ENCODE peak calls at places on chromosome 1, in six cellular contexts. One of them, this sample, is unnamed.

GRCh38 chr1:12618661-12619395 is 818 bp upstream of the DHRS3 start:
- DNase-seq in body of pancreas: peak; percentile 67
- DNase-seq in PC-9: peak; percentile 79
- DNase-seq in pancreas: peak; percentile 69
- DNase-seq in right atrium auricular region: peak; percentile 90
- DNase-seq in IMR-90: peak; percentile 83
- DNase-seq in this sample: peak; percentile 60

GRCh38 chr1:119674835-119675289 is 26.8 kb upstream of the ZNF697 start:
- DNase-seq in body of pancreas: peak; percentile 31
- DNase-seq in PC-9: peak; percentile 59
- DNase-seq in pancreas: peak; percentile 79
- DNase-seq in right atrium auricular region: no peak
- DNase-seq in IMR-90: peak; percentile 11
- DNase-seq in this sample: no peak

GRCh38 chr1:67834246-67834877 is 1.1 kb upstream of the GNG12 start:
- DNase-seq in body of pancreas: no peak
- DNase-seq in PC-9: no peak
- DNase-seq in pancreas: no peak
- DNase-seq in right atrium auricular region: no peak
- DNase-seq in IMR-90: no peak
- DNase-seq in this sample: no peak

GRCh38 chr1:93324486-93325464 is 20.9 kb upstream of the DR1 start:
- DNase-seq in body of pancreas: no peak
- DNase-seq in PC-9: no peak
- DNase-seq in pancreas: no peak
- DNase-seq in right atrium auricular region: no peak
- DNase-seq in IMR-90: peak; percentile 81
- DNase-seq in this sample: no peak

GRCh38 chr1:156213644-156213966 is 798 bp downstream of the PMF1 start:
- DNase-seq in body of pancreas: no peak
- DNase-seq in PC-9: no peak
- DNase-seq in pancreas: no peak
- DNase-seq in right atrium auricular region: no peak
- DNase-seq in IMR-90: no peak
- DNase-seq in this sample: no peak

GRCh38 chr1:229048221-229048620 is 222.7 kb upstream of the RAB4A start:
- DNase-seq in body of pancreas: no peak
- DNase-seq in PC-9: no peak
- DNase-seq in pancreas: no peak
- DNase-seq in right atrium auricular region: peak; percentile 53
- DNase-seq in IMR-90: no peak
- DNase-seq in this sample: no peak

GRCh38 chr1:15757575-15758401 is 807 bp upstream of the FBLIM1 start:
- DNase-seq in body of pancreas: no peak
- DNase-seq in PC-9: peak; percentile 33
- DNase-seq in pancreas: no peak
- DNase-seq in right atrium auricular region: no peak
- DNase-seq in IMR-90: peak; percentile 12
- DNase-seq in this sample: no peak

GRCh38 chr1:232952514-232953175 is 2.2 kb downstream of the NTPCR start:
- DNase-seq in body of pancreas: peak; percentile 46
- DNase-seq in PC-9: peak; percentile 23
- DNase-seq in pancreas: peak; percentile 49
- DNase-seq in right atrium auricular region: no peak
- DNase-seq in IMR-90: peak; percentile 56
- DNase-seq in this sample: no peak

GRCh38 chr1:192477630-192478029 is 97.9 kb upstream of the RGS1 start:
- DNase-seq in body of pancreas: no peak
- DNase-seq in PC-9: no peak
- DNase-seq in pancreas: no peak
- DNase-seq in right atrium auricular region: no peak
- DNase-seq in IMR-90: peak; percentile 63
- DNase-seq in this sample: no peak

GRCh38 chr1:119469741-119470140 is 37.3 kb upstream of the HSD3B1 start:
- DNase-seq in body of pancreas: no peak
- DNase-seq in PC-9: no peak
- DNase-seq in pancreas: no peak
- DNase-seq in right atrium auricular region: no peak
- DNase-seq in IMR-90: no peak
- DNase-seq in this sample: no peak

GRCh38 chr1:225470691-225471452 is 43.0 kb upstream of the LBR start:
- DNase-seq in body of pancreas: peak; percentile 9
- DNase-seq in PC-9: no peak
- DNase-seq in pancreas: peak; percentile 4
- DNase-seq in right atrium auricular region: peak; percentile 53
- DNase-seq in IMR-90: no peak
- DNase-seq in this sample: no peak

GRCh38 chr1:17588048-17588781 is 48.7 kb downstream of the ARHGEF10L start:
- DNase-seq in body of pancreas: peak; percentile 81
- DNase-seq in PC-9: peak; percentile 80
- DNase-seq in pancreas: peak; percentile 87
- DNase-seq in right atrium auricular region: no peak
- DNase-seq in IMR-90: peak; percentile 5
- DNase-seq in this sample: no peak

GRCh38 chr1:244214009-244214967 is 163.2 kb downstream of the ZBTB18 start:
- DNase-seq in body of pancreas: no peak
- DNase-seq in PC-9: peak; percentile 81
- DNase-seq in pancreas: no peak
- DNase-seq in right atrium auricular region: no peak
- DNase-seq in IMR-90: peak; percentile 98
- DNase-seq in this sample: no peak

GRCh38 chr1:214234635-214235025 is 46.3 kb upstream of the SMYD2 start:
- DNase-seq in body of pancreas: no peak
- DNase-seq in PC-9: no peak
- DNase-seq in pancreas: no peak
- DNase-seq in right atrium auricular region: no peak
- DNase-seq in IMR-90: peak; percentile 25
- DNase-seq in this sample: no peak

GRCh38 chr1:3611170-3612019 is at the start of gene MEGF6:
- DNase-seq in body of pancreas: peak; percentile 49
- DNase-seq in PC-9: peak; percentile 71
- DNase-seq in pancreas: no peak
- DNase-seq in right atrium auricular region: peak; percentile 64
- DNase-seq in IMR-90: peak; percentile 8
- DNase-seq in this sample: peak; percentile 37

GRCh38 chr1:193462629-193463320 is 276.4 kb upstream of the B3GALT2 start:
- DNase-seq in body of pancreas: no peak
- DNase-seq in PC-9: peak; percentile 3
- DNase-seq in pancreas: no peak
- DNase-seq in right atrium auricular region: no peak
- DNase-seq in IMR-90: peak; percentile 21
- DNase-seq in this sample: no peak

GRCh38 chr1:220239213-220239612 is 33.0 kb downstream of the RAB3GAP2 start:
- DNase-seq in body of pancreas: no peak
- DNase-seq in PC-9: no peak
- DNase-seq in pancreas: no peak
- DNase-seq in right atrium auricular region: no peak
- DNase-seq in IMR-90: no peak
- DNase-seq in this sample: no peak

GRCh38 chr1:5519366-5520135 is 472.7 kb downstream of the NPHP4 start:
- DNase-seq in body of pancreas: no peak
- DNase-seq in PC-9: no peak
- DNase-seq in pancreas: no peak
- DNase-seq in right atrium auricular region: no peak
- DNase-seq in IMR-90: no peak
- DNase-seq in this sample: no peak

GRCh38 chr1:20446796-20447195 is 39.2 kb downstream of the CAMK2N1 start:
- DNase-seq in body of pancreas: no peak
- DNase-seq in PC-9: no peak
- DNase-seq in pancreas: no peak
- DNase-seq in right atrium auricular region: no peak
- DNase-seq in IMR-90: peak; percentile 66
- DNase-seq in this sample: no peak

GRCh38 chr1:101520302-101520701 is 283.5 kb downstream of the S1PR1 start:
- DNase-seq in body of pancreas: peak; percentile 13
- DNase-seq in PC-9: peak; percentile 2
- DNase-seq in pancreas: no peak
- DNase-seq in right atrium auricular region: no peak
- DNase-seq in IMR-90: peak; percentile 26
- DNase-seq in this sample: no peak

GRCh38 chr1:67019600-67020136 is 34.3 kb downstream of the SLC35D1 start:
- DNase-seq in body of pancreas: no peak
- DNase-seq in PC-9: no peak
- DNase-seq in pancreas: no peak
- DNase-seq in right atrium auricular region: no peak
- DNase-seq in IMR-90: peak; percentile 81
- DNase-seq in this sample: no peak

GRCh38 chr1:32701951-32702598 is 495 bp downstream of the SYNC start:
- DNase-seq in body of pancreas: no peak
- DNase-seq in PC-9: no peak
- DNase-seq in pancreas: no peak
- DNase-seq in right atrium auricular region: no peak
- DNase-seq in IMR-90: peak; percentile 33
- DNase-seq in this sample: no peak

GRCh38 chr1:116671835-116672234 is 4.3 kb upstream of the IGSF3 start:
- DNase-seq in body of pancreas: no peak
- DNase-seq in PC-9: no peak
- DNase-seq in pancreas: no peak
- DNase-seq in right atrium auricular region: no peak
- DNase-seq in IMR-90: no peak
- DNase-seq in this sample: no peak

GRCh38 chr1:59917026-59917784 is 9.4 kb downstream of the CYP2J2 start:
- DNase-seq in body of pancreas: no peak
- DNase-seq in PC-9: no peak
- DNase-seq in pancreas: no peak
- DNase-seq in right atrium auricular region: no peak
- DNase-seq in IMR-90: no peak
- DNase-seq in this sample: no peak

GRCh38 chr1:46466477-46467182 is 23.0 kb upstream of the DMBX1 start:
- DNase-seq in body of pancreas: peak; percentile 33
- DNase-seq in PC-9: no peak
- DNase-seq in pancreas: no peak
- DNase-seq in right atrium auricular region: no peak
- DNase-seq in IMR-90: no peak
- DNase-seq in this sample: no peak

GRCh38 chr1:246647513-246647912 is 76.7 kb upstream of the SCCPDH start:
- DNase-seq in body of pancreas: no peak
- DNase-seq in PC-9: no peak
- DNase-seq in pancreas: no peak
- DNase-seq in right atrium auricular region: no peak
- DNase-seq in IMR-90: peak; percentile 60
- DNase-seq in this sample: no peak

DNA sequence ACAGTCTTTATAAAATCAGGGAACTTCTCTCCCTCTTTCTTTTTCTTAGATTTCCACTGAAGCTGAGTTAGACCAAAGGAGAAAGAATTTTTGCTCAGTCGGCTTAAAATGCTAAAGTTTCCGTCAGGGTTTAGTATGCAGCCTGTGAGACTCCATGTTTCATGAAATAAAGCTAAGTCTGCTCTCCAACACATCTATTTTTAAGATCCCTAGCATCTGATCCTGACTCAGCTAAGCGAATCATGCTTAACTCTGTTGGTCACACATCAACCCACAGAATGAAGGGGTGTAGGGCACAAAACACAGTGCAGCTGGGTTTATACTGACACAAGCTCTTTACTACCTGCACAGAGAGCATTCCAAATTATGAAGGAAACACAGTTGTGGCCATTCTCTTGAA is 102.4 kb upstream of the ZNF281 start:
- DNase-seq in body of pancreas: no peak
- DNase-seq in PC-9: no peak
- DNase-seq in pancreas: no peak
- DNase-seq in right atrium auricular region: no peak
- DNase-seq in IMR-90: peak; percentile 95
- DNase-seq in this sample: no peak
- H3K27ac ChIP-seq in body of pancreas: no peak overlapping the region
- H3K27ac ChIP-seq in PC-9: no peak overlapping the region
- H3K27ac ChIP-seq in pancreas: no peak overlapping the region
- H3K27ac ChIP-seq in right atrium auricular region: no peak overlapping the region
- H3K27ac ChIP-seq in IMR-90: peak overlapping the region; percentile 16
- H3K27ac ChIP-seq in this sample: no peak overlapping the region

DNA sequence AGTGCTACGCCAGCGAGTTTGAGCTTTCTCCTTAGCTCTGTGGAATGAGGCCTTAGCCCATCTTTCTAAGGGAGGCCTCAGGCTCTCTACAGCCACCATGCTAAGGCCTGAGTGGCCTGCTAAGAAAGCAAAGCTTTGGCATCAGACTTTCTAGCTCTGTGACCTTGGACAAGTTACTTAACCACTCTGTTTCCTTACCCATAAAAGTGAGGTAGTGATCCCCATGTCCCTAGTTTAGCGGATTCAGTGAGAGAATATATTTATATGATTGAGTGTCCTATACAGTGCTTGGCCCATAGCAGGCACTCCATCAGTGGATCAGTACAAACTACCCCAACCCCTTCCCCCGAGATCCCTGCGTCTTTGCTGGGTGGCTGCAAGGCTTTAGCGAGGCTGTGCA is 4.0 kb downstream of the POGK start:
- DNase-seq in body of pancreas: no peak
- DNase-seq in PC-9: no peak
- DNase-seq in pancreas: no peak
- DNase-seq in right atrium auricular region: no peak
- DNase-seq in IMR-90: no peak
- DNase-seq in this sample: no peak
- H3K27ac ChIP-seq in body of pancreas: peak overlapping the region; percentile 31
- H3K27ac ChIP-seq in PC-9: no peak overlapping the region
- H3K27ac ChIP-seq in pancreas: no peak overlapping the region
- H3K27ac ChIP-seq in right atrium auricular region: peak overlapping the region; percentile 71
- H3K27ac ChIP-seq in IMR-90: no peak overlapping the region
- H3K27ac ChIP-seq in this sample: no peak overlapping the region

DNA sequence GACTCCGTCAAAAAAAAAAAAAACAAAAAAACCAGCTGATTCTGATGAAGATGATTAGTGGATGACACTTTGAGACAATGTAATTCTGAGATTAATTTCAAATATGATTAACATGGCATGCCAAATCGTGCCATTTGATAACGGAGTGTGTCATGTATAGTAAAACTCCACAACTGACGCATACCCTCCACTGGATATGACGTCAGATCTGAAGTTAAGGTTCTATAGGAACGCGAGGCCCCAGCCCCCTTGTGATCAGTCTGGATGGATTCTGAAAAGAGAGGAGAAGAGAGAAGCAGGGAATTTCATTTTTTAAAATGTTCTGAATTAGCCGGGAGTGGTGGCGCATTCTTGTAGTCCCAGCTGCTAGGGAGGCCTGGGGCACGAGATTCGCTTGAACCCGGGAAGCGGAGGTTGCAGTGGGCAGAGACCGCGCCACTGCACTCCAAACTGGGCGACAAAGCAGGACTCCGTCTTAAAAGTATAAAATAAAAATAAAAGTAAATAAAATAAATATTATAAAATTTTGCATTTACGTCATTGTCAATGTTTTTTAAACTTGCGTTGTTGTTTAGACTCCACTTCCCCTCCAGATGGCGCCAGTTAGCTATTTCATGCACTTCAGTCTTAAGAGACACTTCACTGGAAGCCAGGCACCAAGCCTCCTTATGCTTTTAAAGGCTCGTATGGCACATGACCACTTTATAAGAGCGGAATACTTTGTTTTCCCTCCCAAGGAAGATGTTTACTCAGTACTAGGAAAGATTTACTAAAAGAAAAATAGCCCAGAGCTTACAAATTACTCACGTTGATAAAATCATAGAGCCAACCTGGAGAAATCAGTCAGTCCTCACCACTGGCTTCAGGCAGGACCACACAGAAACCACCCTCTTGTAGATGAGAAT is 65.5 kb downstream of the UBE2U start:
- DNase-seq in body of pancreas: peak; percentile 81
- DNase-seq in PC-9: peak; percentile 63
- DNase-seq in pancreas: peak; percentile 74
- DNase-seq in right atrium auricular region: peak; percentile 71
- DNase-seq in IMR-90: peak; percentile 85
- DNase-seq in this sample: peak; percentile 6
- H3K27ac ChIP-seq in body of pancreas: no peak overlapping the region
- H3K27ac ChIP-seq in PC-9: no peak overlapping the region
- H3K27ac ChIP-seq in pancreas: no peak overlapping the region
- H3K27ac ChIP-seq in right atrium auricular region: no peak overlapping the region
- H3K27ac ChIP-seq in IMR-90: no peak overlapping the region
- H3K27ac ChIP-seq in this sample: no peak overlapping the region

GRCh38 chr1:178724386-178724733 is 684 bp upstream of the RALGPS2 start:
- DNase-seq in body of pancreas: no peak
- DNase-seq in PC-9: no peak
- DNase-seq in pancreas: no peak
- DNase-seq in right atrium auricular region: no peak
- DNase-seq in IMR-90: no peak
- DNase-seq in this sample: no peak
- H3K27ac ChIP-seq in body of pancreas: peak overlapping the region; percentile 95
- H3K27ac ChIP-seq in PC-9: peak overlapping the region; percentile 31
- H3K27ac ChIP-seq in pancreas: peak overlapping the region; percentile 98
- H3K27ac ChIP-seq in right atrium auricular region: peak overlapping the region; percentile 87
- H3K27ac ChIP-seq in IMR-90: no peak overlapping the region
- H3K27ac ChIP-seq in this sample: no peak overlapping the region